ENCODE peak calls at places on chromosomes 7 and 10, in ten cellular contexts. One of them, this sample, is unnamed.

GRCh38 chr7:34430456-34430855 is 227.6 kb upstream of the NPSR1 start:
- DNase-seq in gastrocnemius medialis: no peak
- DNase-seq in thoracic aorta: no peak
- DNase-seq in fibroblast of lung: peak; percentile 70
- DNase-seq in A549: peak; percentile 42
- DNase-seq in HepG2: peak; percentile 41
- DNase-seq in sigmoid colon: no peak
- DNase-seq in cardiac muscle cell: peak; percentile 2
- DNase-seq in neural progenitor cell: peak; percentile 20
- DNase-seq in heart left ventricle: no peak
- DNase-seq in this sample: peak; percentile 48

GRCh38 chr10:1358860-1359598 is 302.8 kb downstream of the WDR37 start:
- DNase-seq in HepG2: no peak
- DNase-seq in gastrocnemius medialis: no peak
- DNase-seq in sigmoid colon: no peak
- DNase-seq in A549: no peak
- DNase-seq in heart left ventricle: no peak
- DNase-seq in cardiac muscle cell: no peak
- DNase-seq in neural progenitor cell: no peak
- DNase-seq in thoracic aorta: no peak
- DNase-seq in fibroblast of lung: no peak
- DNase-seq in this sample: peak; percentile 42

GRCh38 chr10:114526497-114527238 is 122.4 kb upstream of the AFAP1L2 start:
- DNase-seq in A549: peak; percentile 96
- DNase-seq in neural progenitor cell: peak; percentile 92
- DNase-seq in gastrocnemius medialis: peak; percentile 75
- DNase-seq in cardiac muscle cell: peak; percentile 86
- DNase-seq in heart left ventricle: peak; percentile 79
- DNase-seq in sigmoid colon: peak; percentile 90
- DNase-seq in thoracic aorta: peak; percentile 31
- DNase-seq in fibroblast of lung: peak; percentile 84
- DNase-seq in HepG2: peak; percentile 88
- DNase-seq in this sample: peak; percentile 86

GRCh38 chr10:102710604-102711003 is 3.6 kb downstream of the ARL3 start:
- DNase-seq in A549: no peak
- DNase-seq in cardiac muscle cell: no peak
- DNase-seq in gastrocnemius medialis: no peak
- DNase-seq in HepG2: peak; percentile 67
- DNase-seq in thoracic aorta: no peak
- DNase-seq in sigmoid colon: no peak
- DNase-seq in fibroblast of lung: peak; percentile 90
- DNase-seq in heart left ventricle: no peak
- DNase-seq in neural progenitor cell: no peak
- DNase-seq in this sample: no peak

GRCh38 chr10:110263164-110263563 is 41.6 kb downstream of the SMNDC1 start:
- DNase-seq in A549: no peak
- DNase-seq in neural progenitor cell: no peak
- DNase-seq in HepG2: no peak
- DNase-seq in heart left ventricle: no peak
- DNase-seq in cardiac muscle cell: no peak
- DNase-seq in sigmoid colon: no peak
- DNase-seq in fibroblast of lung: no peak
- DNase-seq in gastrocnemius medialis: no peak
- DNase-seq in thoracic aorta: no peak
- DNase-seq in this sample: no peak

GRCh38 chr7:45990276-45990675 is 69.2 kb upstream of the IGFBP3 start:
- DNase-seq in neural progenitor cell: peak; percentile 21
- DNase-seq in HepG2: no peak
- DNase-seq in cardiac muscle cell: no peak
- DNase-seq in fibroblast of lung: no peak
- DNase-seq in thoracic aorta: no peak
- DNase-seq in sigmoid colon: no peak
- DNase-seq in heart left ventricle: no peak
- DNase-seq in A549: no peak
- DNase-seq in gastrocnemius medialis: no peak
- DNase-seq in this sample: no peak

GRCh38 chr7:129801882-129802281 is 150.9 kb downstream of the UBE2H start:
- DNase-seq in sigmoid colon: no peak
- DNase-seq in gastrocnemius medialis: no peak
- DNase-seq in A549: no peak
- DNase-seq in cardiac muscle cell: no peak
- DNase-seq in heart left ventricle: no peak
- DNase-seq in neural progenitor cell: no peak
- DNase-seq in HepG2: no peak
- DNase-seq in thoracic aorta: no peak
- DNase-seq in fibroblast of lung: no peak
- DNase-seq in this sample: no peak

GRCh38 chr7:34991938-34992840 is 45.1 kb downstream of the DPY19L1 start:
- DNase-seq in sigmoid colon: no peak
- DNase-seq in thoracic aorta: no peak
- DNase-seq in cardiac muscle cell: no peak
- DNase-seq in gastrocnemius medialis: no peak
- DNase-seq in neural progenitor cell: no peak
- DNase-seq in HepG2: no peak
- DNase-seq in heart left ventricle: no peak
- DNase-seq in A549: no peak
- DNase-seq in fibroblast of lung: peak; percentile 67
- DNase-seq in this sample: no peak

GRCh38 chr10:133241501-133242205 is 4.0 kb downstream of the VENTX start:
- DNase-seq in HepG2: no peak
- DNase-seq in neural progenitor cell: no peak
- DNase-seq in fibroblast of lung: no peak
- DNase-seq in heart left ventricle: no peak
- DNase-seq in A549: no peak
- DNase-seq in thoracic aorta: no peak
- DNase-seq in gastrocnemius medialis: no peak
- DNase-seq in cardiac muscle cell: no peak
- DNase-seq in sigmoid colon: no peak
- DNase-seq in this sample: no peak

GRCh38 chr7:74289018-74289659 is at the start of gene CLIP2:
- DNase-seq in HepG2: peak; percentile 41
- DNase-seq in A549: peak; percentile 64
- DNase-seq in heart left ventricle: peak; percentile 87
- DNase-seq in sigmoid colon: peak; percentile 88
- DNase-seq in gastrocnemius medialis: peak; percentile 63
- DNase-seq in fibroblast of lung: peak; percentile 85
- DNase-seq in cardiac muscle cell: peak; percentile 90
- DNase-seq in thoracic aorta: no peak
- DNase-seq in neural progenitor cell: peak; percentile 95
- DNase-seq in this sample: peak; percentile 80

GRCh38 chr10:28769147-28769604 is 91.9 kb downstream of the BAMBI start:
- DNase-seq in A549: no peak
- DNase-seq in cardiac muscle cell: no peak
- DNase-seq in gastrocnemius medialis: no peak
- DNase-seq in heart left ventricle: no peak
- DNase-seq in sigmoid colon: no peak
- DNase-seq in fibroblast of lung: no peak
- DNase-seq in HepG2: peak; percentile 86
- DNase-seq in thoracic aorta: no peak
- DNase-seq in neural progenitor cell: no peak
- DNase-seq in this sample: no peak

GRCh38 chr7:4066626-4067475 is 615.2 kb upstream of the FOXK1 start:
- DNase-seq in heart left ventricle: no peak
- DNase-seq in cardiac muscle cell: no peak
- DNase-seq in thoracic aorta: no peak
- DNase-seq in gastrocnemius medialis: no peak
- DNase-seq in A549: no peak
- DNase-seq in sigmoid colon: no peak
- DNase-seq in fibroblast of lung: no peak
- DNase-seq in HepG2: no peak
- DNase-seq in neural progenitor cell: peak; percentile 27
- DNase-seq in this sample: no peak

GRCh38 chr7:270351-270983 is 19.5 kb upstream of the FOXL3 start:
- DNase-seq in thoracic aorta: no peak
- DNase-seq in neural progenitor cell: no peak
- DNase-seq in HepG2: no peak
- DNase-seq in cardiac muscle cell: no peak
- DNase-seq in fibroblast of lung: no peak
- DNase-seq in heart left ventricle: peak; percentile 10
- DNase-seq in gastrocnemius medialis: no peak
- DNase-seq in A549: no peak
- DNase-seq in sigmoid colon: no peak
- DNase-seq in this sample: no peak

GRCh38 chr7:158657189-158657746 is 47.3 kb downstream of the NCAPG2 start:
- DNase-seq in A549: no peak
- DNase-seq in neural progenitor cell: peak; percentile 3
- DNase-seq in fibroblast of lung: no peak
- DNase-seq in HepG2: no peak
- DNase-seq in cardiac muscle cell: no peak
- DNase-seq in heart left ventricle: no peak
- DNase-seq in sigmoid colon: no peak
- DNase-seq in gastrocnemius medialis: no peak
- DNase-seq in thoracic aorta: no peak
- DNase-seq in this sample: no peak

GRCh38 chr10:108597657-108598319 is 1325.5 kb downstream of the XPNPEP1 start:
- DNase-seq in heart left ventricle: no peak
- DNase-seq in A549: no peak
- DNase-seq in gastrocnemius medialis: no peak
- DNase-seq in neural progenitor cell: peak; percentile 19
- DNase-seq in thoracic aorta: no peak
- DNase-seq in HepG2: peak; percentile 2
- DNase-seq in fibroblast of lung: peak; percentile 28
- DNase-seq in sigmoid colon: no peak
- DNase-seq in cardiac muscle cell: no peak
- DNase-seq in this sample: peak; percentile 69

GRCh38 chr10:103838851-103839512 is 16.4 kb downstream of the SH3PXD2A start:
- DNase-seq in heart left ventricle: no peak
- DNase-seq in fibroblast of lung: no peak
- DNase-seq in gastrocnemius medialis: no peak
- DNase-seq in cardiac muscle cell: no peak
- DNase-seq in sigmoid colon: peak; percentile 57
- DNase-seq in thoracic aorta: no peak
- DNase-seq in HepG2: no peak
- DNase-seq in neural progenitor cell: no peak
- DNase-seq in A549: no peak
- DNase-seq in this sample: no peak
- H3K4me1 ChIP-seq in heart left ventricle: peaks cover 52% of the 10 kb centered on the region
- H3K4me1 ChIP-seq in fibroblast of lung: peaks cover 20% of the 10 kb centered on the region
- H3K4me1 ChIP-seq in gastrocnemius medialis: peaks cover 88% of the 10 kb centered on the region
- H3K4me1 ChIP-seq in cardiac muscle cell: peaks cover 93% of the 10 kb centered on the region
- H3K4me1 ChIP-seq in sigmoid colon: peaks cover 47% of the 10 kb centered on the region
- H3K4me1 ChIP-seq in thoracic aorta: peaks cover 64% of the 10 kb centered on the region
- H3K4me1 ChIP-seq in HepG2: peaks cover 97% of the 10 kb centered on the region
- H3K4me1 ChIP-seq in neural progenitor cell: peaks cover 25% of the 10 kb centered on the region
- H3K4me1 ChIP-seq in A549: peaks cover 24% of the 10 kb centered on the region
- H3K4me1 ChIP-seq in this sample: peaks cover 23% of the 10 kb centered on the region

GRCh38 chr7:28617308-28617707 is 205.0 kb downstream of the CREB5 start:
- DNase-seq in HepG2: no peak
- DNase-seq in neural progenitor cell: no peak
- DNase-seq in A549: no peak
- DNase-seq in gastrocnemius medialis: no peak
- DNase-seq in cardiac muscle cell: no peak
- DNase-seq in thoracic aorta: no peak
- DNase-seq in sigmoid colon: no peak
- DNase-seq in fibroblast of lung: no peak
- DNase-seq in heart left ventricle: no peak
- DNase-seq in this sample: no peak

GRCh38 chr7:28619256-28619655 is 206.9 kb downstream of the CREB5 start:
- DNase-seq in heart left ventricle: no peak
- DNase-seq in fibroblast of lung: no peak
- DNase-seq in sigmoid colon: no peak
- DNase-seq in HepG2: peak; percentile 13
- DNase-seq in cardiac muscle cell: no peak
- DNase-seq in gastrocnemius medialis: no peak
- DNase-seq in A549: no peak
- DNase-seq in neural progenitor cell: no peak
- DNase-seq in thoracic aorta: no peak
- DNase-seq in this sample: no peak

GRCh38 chr7:28613262-28613661 is 200.9 kb downstream of the CREB5 start:
- DNase-seq in thoracic aorta: no peak
- DNase-seq in A549: no peak
- DNase-seq in sigmoid colon: no peak
- DNase-seq in HepG2: no peak
- DNase-seq in fibroblast of lung: no peak
- DNase-seq in gastrocnemius medialis: no peak
- DNase-seq in neural progenitor cell: no peak
- DNase-seq in heart left ventricle: no peak
- DNase-seq in cardiac muscle cell: no peak
- DNase-seq in this sample: no peak

GRCh38 chr7:28618383-28618782 is 206.1 kb downstream of the CREB5 start:
- DNase-seq in sigmoid colon: no peak
- DNase-seq in gastrocnemius medialis: no peak
- DNase-seq in A549: no peak
- DNase-seq in HepG2: no peak
- DNase-seq in heart left ventricle: no peak
- DNase-seq in cardiac muscle cell: no peak
- DNase-seq in thoracic aorta: no peak
- DNase-seq in fibroblast of lung: no peak
- DNase-seq in neural progenitor cell: no peak
- DNase-seq in this sample: no peak

GRCh38 chr7:28615091-28615490 is 202.8 kb downstream of the CREB5 start:
- DNase-seq in A549: no peak
- DNase-seq in thoracic aorta: no peak
- DNase-seq in gastrocnemius medialis: no peak
- DNase-seq in cardiac muscle cell: peak; percentile 32
- DNase-seq in neural progenitor cell: peak; percentile 57
- DNase-seq in HepG2: no peak
- DNase-seq in sigmoid colon: no peak
- DNase-seq in heart left ventricle: no peak
- DNase-seq in fibroblast of lung: no peak
- DNase-seq in this sample: no peak
- TF ChIP-seq CTCF in A549: no peak
- TF ChIP-seq CTCF in thoracic aorta: no peak
- TF ChIP-seq CTCF in gastrocnemius medialis: no peak
- TF ChIP-seq CTCF in cardiac muscle cell: no peak
- TF ChIP-seq CTCF in neural progenitor cell: peak; percentile 56
- TF ChIP-seq CTCF in HepG2: peak; percentile 32
- TF ChIP-seq CTCF in sigmoid colon: no peak
- TF ChIP-seq CTCF in heart left ventricle: no peak
- TF ChIP-seq CTCF in fibroblast of lung: no peak
- TF ChIP-seq CTCF in this sample: peak; percentile 13

DNA sequence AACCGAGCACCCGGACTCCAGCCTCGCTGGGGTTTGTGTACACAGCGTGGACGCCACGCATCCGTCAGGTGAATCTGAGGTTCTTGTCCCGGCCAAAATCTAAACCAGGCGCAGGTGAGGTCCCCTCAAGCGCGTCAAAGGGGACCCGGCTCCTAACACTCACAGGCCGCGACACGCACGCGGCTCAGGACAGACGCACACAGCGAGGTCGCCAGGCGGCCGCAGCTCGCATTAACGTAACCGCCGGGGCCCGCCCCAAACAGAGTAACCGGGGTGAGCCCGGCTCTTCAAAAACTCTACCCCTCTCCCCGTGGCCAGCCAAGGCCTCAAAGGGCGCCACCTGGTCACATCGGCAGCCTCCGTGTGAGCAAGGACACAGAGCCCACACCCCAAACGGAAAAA is 10.7 kb upstream of the NKX2-3 start:
- DNase-seq in sigmoid colon: peak; percentile 75
- DNase-seq in thoracic aorta: no peak
- DNase-seq in HepG2: no peak
- DNase-seq in heart left ventricle: no peak
- DNase-seq in neural progenitor cell: peak; percentile 64
- DNase-seq in A549: no peak
- DNase-seq in fibroblast of lung: no peak
- DNase-seq in cardiac muscle cell: no peak
- DNase-seq in gastrocnemius medialis: no peak
- DNase-seq in this sample: no peak
- H3K4me1 ChIP-seq in sigmoid colon: peaks cover 78% of the 10 kb centered on the region
- H3K4me1 ChIP-seq in thoracic aorta: peaks cover 8% of the 10 kb centered on the region
- H3K4me1 ChIP-seq in HepG2: peaks cover 44% of the 10 kb centered on the region
- H3K4me1 ChIP-seq in heart left ventricle: no peaks in the 10 kb centered on the region
- H3K4me1 ChIP-seq in neural progenitor cell: peaks cover 36% of the 10 kb centered on the region
- H3K4me1 ChIP-seq in A549: no peaks in the 10 kb centered on the region
- H3K4me1 ChIP-seq in fibroblast of lung: no peaks in the 10 kb centered on the region
- H3K4me1 ChIP-seq in cardiac muscle cell: no peaks in the 10 kb centered on the region
- H3K4me1 ChIP-seq in gastrocnemius medialis: peaks cover 14% of the 10 kb centered on the region
- H3K4me1 ChIP-seq in this sample: peaks cover 4% of the 10 kb centered on the region

GRCh38 chr7:104005197-104005596 is 15.7 kb upstream of the RELN start:
- DNase-seq in A549: no peak
- DNase-seq in thoracic aorta: no peak
- DNase-seq in sigmoid colon: no peak
- DNase-seq in neural progenitor cell: no peak
- DNase-seq in heart left ventricle: no peak
- DNase-seq in HepG2: no peak
- DNase-seq in cardiac muscle cell: no peak
- DNase-seq in gastrocnemius medialis: no peak
- DNase-seq in fibroblast of lung: peak; percentile 23
- DNase-seq in this sample: no peak
- TF ChIP-seq CTCF in A549: no peak
- TF ChIP-seq CTCF in thoracic aorta: no peak
- TF ChIP-seq CTCF in sigmoid colon: no peak
- TF ChIP-seq CTCF in neural progenitor cell: no peak
- TF ChIP-seq CTCF in heart left ventricle: no peak
- TF ChIP-seq CTCF in HepG2: no peak
- TF ChIP-seq CTCF in cardiac muscle cell: no peak
- TF ChIP-seq CTCF in gastrocnemius medialis: no peak
- TF ChIP-seq CTCF in fibroblast of lung: no peak
- TF ChIP-seq CTCF in this sample: no peak

This sample was measured in Caco-2.